ENCODE peak calls at places on chromosomes 2 and 18, in four cellular contexts. L, O, E and M are unnamed samples.

GRCh38 chr2:18230668-18231067 is 329.8 kb downstream of the RDH14 start:
- DNase-seq in L (no peak), O (no peak), E (no peak), M (no peak)

GRCh38 chr2:167380555-167380954 is 492.3 kb downstream of the XIRP2 start:
- DNase-seq in L (no peak), O (no peak), E (no peak), M (no peak)

GRCh38 chr18:32439802-32440201 is 30.9 kb downstream of the GAREM1 start:
- DNase-seq in L (no peak), O (peak; percentile 2), E (peak; percentile 19), M (no peak)

GRCh38 chr2:234631896-234632514 is 135.1 kb upstream of the ARL4C start:
- DNase-seq in L (no peak), O (no peak), E (no peak), M (no peak)

GRCh38 chr2:43059183-43059897 is 167.1 kb downstream of the ZFP36L2 start:
- DNase-seq in L (peak; percentile 80), O (peak; percentile 72), E (peak; percentile 97), M (peak; percentile 72)

GRCh38 chr2:9768388-9768787 is 74.9 kb upstream of the TAF1B start:
- DNase-seq in L (no peak), O (no peak), E (no peak), M (no peak)

GRCh38 chr2:9240745-9241144 is 34.1 kb downstream of the ASAP2 start:
- DNase-seq in L (no peak), O (peak; percentile 58), E (no peak), M (no peak)

GRCh38 chr2:107001551-107001950 is 115.6 kb upstream of the ST6GAL2 start:
- DNase-seq in L (no peak), O (no peak), E (no peak), M (no peak)

GRCh38 chr2:144580521-144581153 is 60.7 kb upstream of the ZEB2 start:
- DNase-seq in L (no peak), O (no peak), E (no peak), M (peak; percentile 53)

GRCh38 chr2:219737270-219737691 is 109.9 kb downstream of the SLC4A3 start:
- DNase-seq in L (no peak), O (peak; percentile 56), E (peak; percentile 38), M (no peak)

GRCh38 chr2:57802243-57802642 is 244.4 kb upstream of the VRK2 start:
- DNase-seq in L (no peak), O (no peak), E (no peak), M (no peak)

GRCh38 chr2:23286765-23287155 is 98.2 kb upstream of the KLHL29 start:
- DNase-seq in L (peak; percentile 53), O (peak; percentile 8), E (peak; percentile 79), M (no peak)

GRCh38 chr2:176650101-176650500 is 380.9 kb downstream of the MTX2 start:
- DNase-seq in L (no peak), O (no peak), E (no peak), M (peak; percentile 41)

GRCh38 chr2:55498582-55498981 is 20.9 kb upstream of the CFAP36 start:
- DNase-seq in L (no peak), O (no peak), E (no peak), M (peak; percentile 16)

GRCh38 chr2:7953184-7953583 is 728.7 kb upstream of the ID2 start:
- DNase-seq in L (no peak), O (no peak), E (no peak), M (peak; percentile 89)

GRCh38 chr2:133955174-133955573 is 298.7 kb upstream of the MGAT5 start:
- DNase-seq in L (no peak), O (no peak), E (no peak), M (no peak)

GRCh38 chr2:51624995-51625394 is 593.1 kb upstream of the NRXN1 start:
- DNase-seq in L (no peak), O (peak; percentile 72), E (no peak), M (no peak)

GRCh38 chr18:48850891-48851302 is 99.9 kb downstream of the SMAD7 start:
- DNase-seq in L (peak; percentile 50), O (no peak), E (peak; percentile 88), M (no peak)

GRCh38 chr18:48136051-48136543 is 205.6 kb upstream of the SMAD2 start:
- DNase-seq in L (no peak), O (no peak), E (no peak), M (peak; percentile 86)

GRCh38 chr18:70454705-70455322 is 166.0 kb downstream of the SOCS6 start:
- DNase-seq in L (no peak), O (peak; percentile 81), E (peak; percentile 82), M (peak; percentile 55)

GRCh38 chr2:237692601-237693079 is 65.3 kb downstream of the LRRFIP1 start:
- DNase-seq in L (no peak), O (peak; percentile 25), E (no peak), M (peak; percentile 58)

GRCh38 chr2:154697422-154698237 is 865 bp upstream of the KCNJ3 start:
- DNase-seq in L (peak; percentile 22), O (no peak), E (peak; percentile 7), M (peak; percentile 65)

GRCh38 chr2:88585969-88586368 is 41.3 kb downstream of the EIF2AK3 start:
- DNase-seq in L (no peak), O (no peak), E (no peak), M (no peak)

GRCh38 chr2:9333591-9334171 is 89.6 kb downstream of the ITGB1BP1 start:
- DNase-seq in L (peak; percentile 70), O (peak; percentile 90), E (peak; percentile 85), M (peak; percentile 70)

GRCh38 chr2:23312996-23313606 is 71.9 kb upstream of the KLHL29 start:
- DNase-seq in L (no peak), O (peak; percentile 25), E (peak; percentile 34), M (peak; percentile 66)

GRCh38 chr2:101759162-101759561 is 61.7 kb downstream of the MAP4K4 start:
- DNase-seq in L (peak; percentile 48), O (peak; percentile 92), E (peak; percentile 97), M (no peak)

GRCh38 chr18:63832470-63832869 is 55.0 kb upstream of the SERPINB2 start:
- DNase-seq in L (no peak), O (peak; percentile 96), E (no peak), M (no peak)

GRCh38 chr2:18096836-18097405 is 218.5 kb downstream of the KCNS3 start:
- DNase-seq in L (no peak), O (no peak), E (no peak), M (no peak)

GRCh38 chr18:26089247-26090129 is 925 bp downstream of the SS18 start:
- DNase-seq in L (no peak), O (peak; percentile 20), E (peak; percentile 43), M (peak; percentile 10)

GRCh38 chr2:20227894-20228505 is 3.1 kb upstream of the SDC1 start:
- DNase-seq in L (no peak), O (no peak), E (no peak), M (no peak)

GRCh38 chr18:66993492-66993891 is 389.6 kb upstream of the CDH19 start:
- DNase-seq in L (no peak), O (peak; percentile 87), E (no peak), M (no peak)

GRCh38 chr2:227697013-227697412 is 20.8 kb downstream of the SLC19A3 start:
- DNase-seq in L (no peak), O (no peak), E (peak; percentile 25), M (no peak)

GRCh38 chr2:118102433-118103082 is 14.3 kb downstream of the INSIG2 start:
- DNase-seq in L (no peak), O (peak; percentile 19), E (no peak), M (no peak)

GRCh38 chr2:212606232-212606631 is 67.6 kb upstream of the ERBB4 start:
- DNase-seq in L (no peak), O (no peak), E (no peak), M (no peak)

GRCh38 chr2:237872178-237872887 is 12.9 kb downstream of the RAMP1 start:
- DNase-seq in L (no peak), O (no peak), E (no peak), M (no peak)

GRCh38 chr2:55916473-55917049 is 7.0 kb downstream of the EFEMP1 start:
- DNase-seq in L (no peak), O (no peak), E (no peak), M (no peak)

GRCh38 chr2:85589982-85590791 is 5.4 kb upstream of the RNF181 start:
- DNase-seq in L (peak; percentile 63), O (peak; percentile 32), E (peak; percentile 99), M (no peak)

GRCh38 chr2:94982661-94983060 is 42.8 kb upstream of the MAL start:
- DNase-seq in L (no peak), O (peak; percentile 58), E (peak; percentile 13), M (no peak)

GRCh38 chr2:51025942-51026574 is 5.9 kb downstream of the NRXN1 start:
- DNase-seq in L (no peak), O (no peak), E (no peak), M (no peak)

GRCh38 chr2:15806801-15807417 is 133.4 kb upstream of the MYCN start:
- DNase-seq in L (no peak), O (no peak), E (no peak), M (no peak)
- H3K9me3 ChIP-seq in L (no peaks in the 10 kb centered on the region), O (no peaks in the 10 kb centered on the region), E (no peaks in the 10 kb centered on the region), M (no peaks in the 10 kb centered on the region)

GRCh38 chr2:6290212-6290611 is 575.5 kb downstream of the CMPK2 start:
- DNase-seq in L (no peak), O (no peak), E (no peak), M (peak; percentile 80)

GRCh38 chr2:6294791-6295190 is 570.9 kb downstream of the CMPK2 start:
- DNase-seq in L (no peak), O (no peak), E (no peak), M (no peak)

DNA sequence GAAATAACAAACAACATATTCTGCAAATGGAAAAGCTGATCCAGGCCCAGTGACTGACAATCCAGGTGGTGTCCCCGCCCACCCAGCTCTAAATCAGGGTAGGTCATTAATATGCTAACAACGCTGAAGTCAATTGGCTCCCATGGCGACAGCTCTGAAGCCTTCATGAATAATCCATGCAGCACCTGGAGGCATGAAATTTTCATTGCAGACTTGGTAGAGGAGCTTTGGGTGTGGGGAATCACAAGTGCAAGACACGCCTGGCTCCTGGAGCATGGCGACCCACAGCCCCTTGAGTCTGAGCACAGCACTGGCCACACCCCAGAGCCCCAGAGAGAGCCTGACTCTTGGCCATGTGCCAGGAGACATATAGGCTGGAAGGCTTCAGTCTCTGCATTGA is 575.1 kb downstream of the CMPK2 start:
- DNase-seq in L (no peak), O (no peak), E (no peak), M (peak; percentile 44)
- H3K9me3 ChIP-seq in L (no peaks in the 10 kb centered on the region), O (no peaks in the 10 kb centered on the region), E (no peaks in the 10 kb centered on the region), M (no peaks in the 10 kb centered on the region)

GRCh38 chr2:194385376-194385775 is 1271.7 kb upstream of the SLC39A10 start:
- DNase-seq in L (no peak), O (no peak), E (no peak), M (no peak)
- H3K9me3 ChIP-seq in L (no peaks in the 10 kb centered on the region), O (peaks cover 19% of the 10 kb centered on the region), E (no peaks in the 10 kb centered on the region), M (peaks cover 17% of the 10 kb centered on the region)

GRCh38 chr2:34266908-34267697 is 668.0 kb upstream of the FAM98A start:
- DNase-seq in L (no peak), O (no peak), E (no peak), M (no peak)

DNA sequence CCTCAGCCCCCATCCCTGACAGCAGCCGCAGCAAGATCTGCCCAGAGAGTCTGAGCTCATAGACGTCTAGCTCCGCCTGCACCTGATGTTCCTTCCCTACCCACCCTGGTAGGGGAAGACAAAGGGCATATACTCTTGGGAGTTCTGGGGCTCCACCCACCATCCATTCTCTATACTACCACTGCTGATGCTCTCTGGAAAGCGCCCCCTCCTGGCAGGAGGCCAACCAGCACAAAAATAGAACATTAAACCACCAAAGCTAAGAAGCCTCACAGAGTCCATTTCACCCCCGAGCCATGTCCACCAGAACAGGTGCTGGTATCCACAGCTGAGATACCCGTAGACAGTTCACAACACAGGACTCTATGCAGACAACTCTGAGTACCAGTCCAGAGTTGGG is 662.6 kb upstream of the FAM98A start:
- DNase-seq in L (no peak), O (no peak), E (no peak), M (no peak)
- H3K9me3 ChIP-seq in L (no peaks in the 10 kb centered on the region), O (peaks cover 3% of the 10 kb centered on the region), E (no peaks in the 10 kb centered on the region), M (no peaks in the 10 kb centered on the region)

GRCh38 chr2:123144082-123144481 is 881.0 kb upstream of the CNTNAP5 start:
- DNase-seq in L (no peak), O (no peak), E (no peak), M (no peak)
- H3K9me3 ChIP-seq in L (no peaks in the 10 kb centered on the region), O (no peaks in the 10 kb centered on the region), E (no peaks in the 10 kb centered on the region), M (no peaks in the 10 kb centered on the region)